ENCODE peak calls at places on chromosomes 11 and 22, in five cellular contexts. R is heart right ventricle; F is stimulated activated CD4-positive, alpha-beta T cell treated with anti-CD3 and anti-CD28 coated beads, Interleukin-2, amount 100 ng/mL, for 24 hours; Y is SW 1271; B is T-helper 17 cell. H is an unnamed sample.
A peak's percentile ranks its signal among the peaks of the same experiment; 100 is the strongest.

GRCh38 chr22:37742374-37743092 is 45.7 kb downstream of the TRIOBP start:
- DNase-seq in F (no peak), B (no peak), R (no peak), Y (peak; percentile 66), H (peak; percentile 53)

GRCh38 chr11:28525636-28526405 is 417.6 kb downstream of the METTL15 start:
- DNase-seq in F (no peak), Y (no peak), B (no peak), R (no peak), H (peak; percentile 22)

GRCh38 chr11:113311536-113311935 is 2.8 kb upstream of the TTC12 start:
- DNase-seq in Y (no peak), B (no peak), R (no peak), F (no peak), H (no peak)

GRCh38 chr11:38332046-38332445 is 1734.0 kb upstream of the RAG2 start:
- DNase-seq in F (no peak), B (no peak), R (no peak), Y (no peak), H (no peak)

GRCh38 chr11:124481365-124482323 is 36.1 kb upstream of the OR8B8 start:
- DNase-seq in B (no peak), F (no peak), Y (no peak), R (peak; percentile 48), H (no peak)

GRCh38 chr22:47344414-47344813 is 582.0 kb downstream of the TBC1D22A start:
- DNase-seq in Y (no peak), B (no peak), F (no peak), R (no peak), H (no peak)

GRCh38 chr11:62865641-62866040 is 15.1 kb upstream of the SLC3A2 start:
- DNase-seq in R (no peak), F (no peak), B (no peak), Y (no peak), H (no peak)

GRCh38 chr11:110097459-110098012 is 4.3 kb downstream of the ZC3H12C start:
- DNase-seq in R (no peak), F (no peak), B (no peak), Y (no peak), H (no peak)

GRCh38 chr11:119795231-119795630 is 66.2 kb upstream of the NECTIN1 start:
- DNase-seq in B (no peak), F (no peak), Y (no peak), R (no peak), H (no peak)

GRCh38 chr11:93532285-93532789 is 10.9 kb downstream of the SMCO4 start:
- DNase-seq in F (no peak), R (no peak), B (no peak), Y (no peak), H (no peak)

GRCh38 chr11:45373506-45373905 is 87.4 kb upstream of the SYT13 start:
- DNase-seq in F (no peak), R (no peak), B (no peak), Y (no peak), H (no peak)

GRCh38 chr22:33922268-33922667 is 2.0 kb upstream of the LARGE1 start:
- DNase-seq in B (no peak), Y (no peak), F (no peak), R (peak; percentile 21), H (peak; percentile 46)

GRCh38 chr11:64971421-64972233 is at the start of gene MAJIN:
- DNase-seq in F (peak; percentile 87), R (peak; percentile 90), B (peak; percentile 78), Y (peak; percentile 67), H (peak; percentile 94)